ENCODE peak calls at places on chromosomes 2 and 18, in eight cellular contexts. M is T47D; E is GM12891; Q is activated gamma-delta T cell treated with Interleukin-2 at 50 U/mL for 16 hours; T is effector CD4-positive, alpha-beta T cell; Z is left ventricle myocardium superior; N is C1 segment of cervical spinal cord; A is epithelial cell of esophagus. U is an unnamed sample.

GRCh38 chr2:64636105-64636873 is 17.4 kb downstream of the SERTAD2 start:
- DNase-seq in M (no peak), E (peak; percentile 49), Q (no peak), T (no peak), Z (no peak), N (no peak), A (no peak), U (no peak)

GRCh38 chr18:24068945-24069693 is 54.6 kb downstream of the TTC39C start:
- DNase-seq in M (no peak), E (no peak), Q (no peak), T (no peak), Z (no peak), N (no peak), A (no peak), U (no peak)

GRCh38 chr2:198054299-198054698 is 249.9 kb downstream of the PLCL1 start:
- DNase-seq in M (peak; percentile 5), E (peak; percentile 2), Q (peak; percentile 8), T (peak; percentile 17), Z (no peak), N (no peak), A (peak; percentile 25), U (peak; percentile 10)

GRCh38 chr2:229971298-229971790 is 49.0 kb downstream of the FBXO36 start:
- DNase-seq in M (no peak), E (no peak), Q (no peak), T (no peak), Z (no peak), N (no peak), A (no peak), U (no peak)

GRCh38 chr18:33282709-33283333 is 157.7 kb downstream of the CCDC178 start:
- DNase-seq in M (no peak), E (no peak), Q (no peak), T (no peak), Z (peak; percentile 26), N (no peak), A (no peak), U (no peak)

GRCh38 chr2:241584446-241584845 is 25.9 kb downstream of the BOK start:
- DNase-seq in M (no peak), E (no peak), Q (no peak), T (no peak), Z (no peak), N (no peak), A (peak; percentile 39), U (no peak)

GRCh38 chr2:100274076-100274475 is 48.2 kb downstream of the LONRF2 start:
- DNase-seq in M (no peak), E (no peak), Q (no peak), T (no peak), Z (no peak), N (no peak), A (no peak), U (no peak)

GRCh38 chr2:1223791-1224190 is 189.5 kb upstream of the TPO start:
- DNase-seq in M (no peak), E (no peak), Q (no peak), T (no peak), Z (no peak), N (no peak), A (no peak), U (no peak)

GRCh38 chr2:241049739-241050623 is 51.6 kb downstream of the SNED1 start:
- DNase-seq in M (no peak), E (no peak), Q (no peak), T (no peak), Z (no peak), N (no peak), A (no peak), U (no peak)

GRCh38 chr2:60553992-60554648 is 666 bp upstream of the BCL11A start:
- DNase-seq in M (peak; percentile 13), E (no peak), Q (no peak), T (no peak), Z (peak; percentile 69), N (no peak), A (peak; percentile 48), U (peak; percentile 16)

GRCh38 chr18:71040161-71040560 is 751.3 kb downstream of the SOCS6 start:
- DNase-seq in M (no peak), E (no peak), Q (no peak), T (no peak), Z (no peak), N (no peak), A (no peak), U (no peak)

GRCh38 chr2:69386789-69387734 is at the start of gene GFPT1:
- DNase-seq in M (peak; percentile 72), E (peak; percentile 82), Q (peak; percentile 91), T (peak; percentile 87), Z (peak; percentile 99), N (peak; percentile 89), A (peak; percentile 96), U (peak; percentile 22)

GRCh38 chr18:3478262-3478978 is 28.4 kb downstream of the TGIF1 start:
- DNase-seq in M (no peak), E (no peak), Q (no peak), T (no peak), Z (no peak), N (no peak), A (peak; percentile 62), U (no peak)

GRCh38 chr2:97267411-97268074 is 154.6 kb downstream of the ANKRD36 start:
- DNase-seq in M (no peak), E (no peak), Q (no peak), T (no peak), Z (peak; percentile 25), N (no peak), A (no peak), U (no peak)

GRCh38 chr2:146874260-146874658 is 970.6 kb upstream of the ACVR2A start:
- DNase-seq in M (no peak), E (no peak), Q (no peak), T (no peak), Z (no peak), N (no peak), A (peak; percentile 95), U (no peak)

GRCh38 chr2:235711527-235711926 is 217.7 kb downstream of the AGAP1 start:
- DNase-seq in M (no peak), E (no peak), Q (no peak), T (no peak), Z (no peak), N (no peak), A (no peak), U (no peak)

GRCh38 chr18:3923750-3924149 is 473.8 kb downstream of the TGIF1 start:
- DNase-seq in M (no peak), E (no peak), Q (no peak), T (no peak), Z (no peak), N (no peak), A (peak; percentile 83), U (no peak)

GRCh38 chr2:64988420-64989125 is 626 bp upstream of the SLC1A4 start:
- DNase-seq in M (peak; percentile 26), E (peak; percentile 59), Q (peak; percentile 48), T (peak; percentile 12), Z (peak; percentile 69), N (peak; percentile 78), A (peak; percentile 82), U (peak; percentile 55)

GRCh38 chr2:120653026-120653425 is 82.6 kb upstream of the GLI2 start:
- DNase-seq in M (no peak), E (no peak), Q (no peak), T (no peak), Z (no peak), N (no peak), A (no peak), U (no peak)

GRCh38 chr2:219213026-219213415 is 5.7 kb downstream of the ABCB6 start:
- DNase-seq in M (no peak), E (no peak), Q (no peak), T (no peak), Z (no peak), N (no peak), A (no peak), U (no peak)

GRCh38 chr18:8717011-8717770 is 11.8 kb downstream of the MTCL1 start:
- DNase-seq in M (no peak), E (no peak), Q (no peak), T (no peak), Z (no peak), N (no peak), A (no peak), U (no peak)

GRCh38 chr2:11753886-11754704 is 7.7 kb downstream of the LPIN1 start:
- DNase-seq in M (no peak), E (no peak), Q (peak; percentile 68), T (peak; percentile 63), Z (no peak), N (no peak), A (peak; percentile 78), U (no peak)

GRCh38 chr2:63432373-63432772 is 155.9 kb downstream of the WDPCP start:
- DNase-seq in M (no peak), E (no peak), Q (no peak), T (no peak), Z (no peak), N (no peak), A (peak; percentile 9), U (no peak)

GRCh38 chr2:238030422-238031155 is 30.2 kb upstream of the SCLY start:
- DNase-seq in M (no peak), E (no peak), Q (no peak), T (no peak), Z (no peak), N (no peak), A (no peak), U (no peak)